ENCODE peak calls at places on chromosomes 13 and 19, in six cellular contexts. One of them, this sample, is unnamed.
A peak's percentile ranks its signal among the peaks of the same experiment; 100 is the strongest.

GRCh38 chr13:48000559-48001126 is 430 bp downstream of the SUCLA2 start:
- DNase-seq in RPMI8226: peak; percentile 33
- DNase-seq in Right ventricle myocardium superior: no peak
- DNase-seq in HTR-8/SVneo: no peak
- DNase-seq in brain microvascular endothelial cell: no peak
- DNase-seq in activated T-cell treated with anti-CD3 and anti-CD28 coated beads for 1 hour: no peak
- DNase-seq in this sample: no peak

GRCh38 chr13:99033814-99034213 is 56.0 kb upstream of the DOCK9 start:
- DNase-seq in Right ventricle myocardium superior: no peak
- DNase-seq in activated T-cell treated with anti-CD3 and anti-CD28 coated beads for 1 hour: no peak
- DNase-seq in RPMI8226: no peak
- DNase-seq in brain microvascular endothelial cell: no peak
- DNase-seq in HTR-8/SVneo: peak; percentile 14
- DNase-seq in this sample: no peak

GRCh38 chr13:104705031-104705750 is 1639.0 kb upstream of the SLC10A2 start:
- DNase-seq in activated T-cell treated with anti-CD3 and anti-CD28 coated beads for 1 hour: no peak
- DNase-seq in Right ventricle myocardium superior: no peak
- DNase-seq in brain microvascular endothelial cell: no peak
- DNase-seq in HTR-8/SVneo: no peak
- DNase-seq in RPMI8226: no peak
- DNase-seq in this sample: no peak

GRCh38 chr13:107576430-107576829 is 638.9 kb downstream of the LIG4 start:
- DNase-seq in HTR-8/SVneo: no peak
- DNase-seq in brain microvascular endothelial cell: no peak
- DNase-seq in activated T-cell treated with anti-CD3 and anti-CD28 coated beads for 1 hour: no peak
- DNase-seq in Right ventricle myocardium superior: no peak
- DNase-seq in RPMI8226: no peak
- DNase-seq in this sample: peak; percentile 65

GRCh38 chr19:54390942-54391577 is 24.2 kb upstream of the TTYH1 start:
- DNase-seq in activated T-cell treated with anti-CD3 and anti-CD28 coated beads for 1 hour: peak; percentile 71
- DNase-seq in RPMI8226: peak; percentile 78
- DNase-seq in brain microvascular endothelial cell: peak; percentile 26
- DNase-seq in HTR-8/SVneo: peak; percentile 40
- DNase-seq in Right ventricle myocardium superior: no peak
- DNase-seq in this sample: peak; percentile 18

GRCh38 chr19:12272386-12272785 is 22.3 kb downstream of the ZNF44 start:
- DNase-seq in RPMI8226: no peak
- DNase-seq in Right ventricle myocardium superior: no peak
- DNase-seq in brain microvascular endothelial cell: no peak
- DNase-seq in HTR-8/SVneo: no peak
- DNase-seq in activated T-cell treated with anti-CD3 and anti-CD28 coated beads for 1 hour: no peak
- DNase-seq in this sample: no peak

GRCh38 chr19:19204181-19204580 is 967 bp upstream of the NR2C2AP start:
- DNase-seq in brain microvascular endothelial cell: no peak
- DNase-seq in RPMI8226: no peak
- DNase-seq in activated T-cell treated with anti-CD3 and anti-CD28 coated beads for 1 hour: no peak
- DNase-seq in Right ventricle myocardium superior: no peak
- DNase-seq in HTR-8/SVneo: no peak
- DNase-seq in this sample: no peak

GRCh38 chr19:3366104-3366760 is at the start of gene NFIC:
- DNase-seq in Right ventricle myocardium superior: peak; percentile 88
- DNase-seq in RPMI8226: peak; percentile 83
- DNase-seq in brain microvascular endothelial cell: peak; percentile 69
- DNase-seq in activated T-cell treated with anti-CD3 and anti-CD28 coated beads for 1 hour: no peak
- DNase-seq in HTR-8/SVneo: peak; percentile 57
- DNase-seq in this sample: peak; percentile 82

GRCh38 chr13:41211062-41211461 is 16.7 kb upstream of the KBTBD7 start:
- DNase-seq in activated T-cell treated with anti-CD3 and anti-CD28 coated beads for 1 hour: no peak
- DNase-seq in brain microvascular endothelial cell: no peak
- DNase-seq in Right ventricle myocardium superior: no peak
- DNase-seq in RPMI8226: no peak
- DNase-seq in HTR-8/SVneo: no peak
- DNase-seq in this sample: no peak

This sample was measured in SJSA1.